ENCODE peak calls at places on chromosomes 2 and 18, in four cellular contexts. T is pancreas; M is CD8-positive, alpha-beta T cell; H is GM13977. X is an unnamed sample.

GRCh38 chr2:174878537-174879147 is 114.4 kb upstream of the CHRNA1 start:
- DNase-seq in T (no peak), M (no peak), H (no peak), X (peak; percentile 73)

GRCh38 chr2:40346535-40347354 is 105.1 kb downstream of the SLC8A1 start:
- DNase-seq in T (no peak), M (no peak), H (no peak), X (no peak)

GRCh38 chr2:31141513-31141912 is 3.3 kb upstream of the GALNT14 start:
- DNase-seq in T (no peak), M (no peak), H (no peak), X (no peak)

GRCh38 chr2:126368778-126369177 is 287.2 kb upstream of the GYPC start:
- DNase-seq in T (no peak), M (no peak), H (no peak), X (no peak)

GRCh38 chr2:239595711-239596110 is 194.9 kb upstream of the HDAC4 start:
- DNase-seq in T (peak; percentile 23), M (no peak), H (no peak), X (no peak)

GRCh38 chr2:30741576-30741975 is 65.7 kb downstream of the CAPN13 start:
- DNase-seq in T (peak; percentile 17), M (no peak), H (no peak), X (no peak)

GRCh38 chr2:30031184-30031583 is 109.8 kb upstream of the ALK start:
- DNase-seq in T (no peak), M (no peak), H (no peak), X (no peak)

GRCh38 chr2:100250645-100251044 is 71.7 kb downstream of the LONRF2 start:
- DNase-seq in T (no peak), M (no peak), H (no peak), X (no peak)

GRCh38 chr2:233384017-233384416 is 29.7 kb downstream of the DGKD start:
- DNase-seq in T (no peak), M (no peak), H (no peak), X (no peak)

GRCh38 chr18:36279001-36279400 is 18.5 kb upstream of the FHOD3 start:
- DNase-seq in T (no peak), M (no peak), H (no peak), X (no peak)

GRCh38 chr2:118266086-118266485 is 177.8 kb downstream of the INSIG2 start:
- DNase-seq in T (no peak), M (no peak), H (no peak), X (no peak)

GRCh38 chr2:69216535-69217332 is 170.3 kb downstream of the GFPT1 start:
- DNase-seq in T (no peak), M (no peak), H (no peak), X (no peak)

GRCh38 chr2:219177594-219178376 is at the start of gene RETREG2:
- DNase-seq in T (peak; percentile 92), M (peak; percentile 92), H (peak; percentile 99), X (peak; percentile 92)

GRCh38 chr18:27605107-27605834 is 420.2 kb upstream of the CHST9 start:
- DNase-seq in T (no peak), M (no peak), H (peak; percentile 22), X (peak; percentile 45)

X was measured in MM.1S.